ENCODE peak calls at places on chromosome 17, in nine cellular contexts. One of them, this sample, is unnamed.

GRCh38 chr17:79920751-79921410 is 81.6 kb upstream of the CBX4 start:
- DNase-seq in CD4-positive, alpha-beta T cell: no peak
- DNase-seq in small intestine: no peak
- DNase-seq in substantia nigra: no peak
- DNase-seq in keratinocyte: no peak
- DNase-seq in Peyer's patch: peak; percentile 52
- DNase-seq in trophoblast cell: no peak
- DNase-seq in right cardiac atrium: peak; percentile 46
- DNase-seq in CD4-positive, alpha-beta memory T cell: no peak
- DNase-seq in this sample: no peak

GRCh38 chr17:82374626-82375331 is 3.2 kb downstream of the UTS2R start:
- DNase-seq in small intestine: no peak
- DNase-seq in right cardiac atrium: no peak
- DNase-seq in trophoblast cell: no peak
- DNase-seq in substantia nigra: no peak
- DNase-seq in keratinocyte: no peak
- DNase-seq in Peyer's patch: no peak
- DNase-seq in CD4-positive, alpha-beta memory T cell: no peak
- DNase-seq in CD4-positive, alpha-beta T cell: no peak
- DNase-seq in this sample: no peak

GRCh38 chr17:71780596-71780995 is 340.2 kb upstream of the SOX9 start:
- DNase-seq in right cardiac atrium: no peak
- DNase-seq in Peyer's patch: no peak
- DNase-seq in keratinocyte: no peak
- DNase-seq in small intestine: no peak
- DNase-seq in CD4-positive, alpha-beta T cell: no peak
- DNase-seq in CD4-positive, alpha-beta memory T cell: no peak
- DNase-seq in substantia nigra: no peak
- DNase-seq in trophoblast cell: no peak
- DNase-seq in this sample: no peak

GRCh38 chr17:83050651-83051422 is 28.6 kb upstream of the METRNL start:
- DNase-seq in substantia nigra: no peak
- DNase-seq in keratinocyte: no peak
- DNase-seq in small intestine: no peak
- DNase-seq in right cardiac atrium: peak; percentile 80
- DNase-seq in CD4-positive, alpha-beta memory T cell: no peak
- DNase-seq in trophoblast cell: no peak
- DNase-seq in Peyer's patch: peak; percentile 76
- DNase-seq in CD4-positive, alpha-beta T cell: no peak
- DNase-seq in this sample: no peak

GRCh38 chr17:80005360-80006338 is 30.0 kb downstream of the TBC1D16 start:
- DNase-seq in right cardiac atrium: no peak
- DNase-seq in Peyer's patch: no peak
- DNase-seq in small intestine: peak; percentile 43
- DNase-seq in CD4-positive, alpha-beta T cell: peak; percentile 44
- DNase-seq in substantia nigra: peak; percentile 29
- DNase-seq in keratinocyte: no peak
- DNase-seq in CD4-positive, alpha-beta memory T cell: peak; percentile 56
- DNase-seq in trophoblast cell: peak; percentile 63
- DNase-seq in this sample: no peak

GRCh38 chr17:75077490-75078096 is 10.2 kb upstream of the SLC16A5 start:
- DNase-seq in CD4-positive, alpha-beta T cell: peak; percentile 53
- DNase-seq in small intestine: peak; percentile 62
- DNase-seq in keratinocyte: no peak
- DNase-seq in trophoblast cell: peak; percentile 73
- DNase-seq in substantia nigra: peak; percentile 24
- DNase-seq in right cardiac atrium: peak; percentile 94
- DNase-seq in Peyer's patch: peak; percentile 84
- DNase-seq in CD4-positive, alpha-beta memory T cell: peak; percentile 50
- DNase-seq in this sample: no peak

GRCh38 chr17:1294157-1294717 is 14.8 kb downstream of the TRARG1 start:
- DNase-seq in small intestine: peak; percentile 76
- DNase-seq in substantia nigra: no peak
- DNase-seq in right cardiac atrium: no peak
- DNase-seq in Peyer's patch: no peak
- DNase-seq in trophoblast cell: no peak
- DNase-seq in CD4-positive, alpha-beta T cell: peak; percentile 82
- DNase-seq in keratinocyte: no peak
- DNase-seq in CD4-positive, alpha-beta memory T cell: peak; percentile 95
- DNase-seq in this sample: no peak

GRCh38 chr17:21352981-21353265 is 23.2 kb upstream of the KCNJ12 start:
- DNase-seq in Peyer's patch: peak; percentile 37
- DNase-seq in substantia nigra: no peak
- DNase-seq in right cardiac atrium: no peak
- DNase-seq in CD4-positive, alpha-beta T cell: no peak
- DNase-seq in trophoblast cell: no peak
- DNase-seq in CD4-positive, alpha-beta memory T cell: no peak
- DNase-seq in small intestine: no peak
- DNase-seq in keratinocyte: no peak
- DNase-seq in this sample: no peak

GRCh38 chr17:50289268-50289667 is 15.0 kb downstream of the TMEM92 start:
- DNase-seq in small intestine: no peak
- DNase-seq in Peyer's patch: no peak
- DNase-seq in CD4-positive, alpha-beta memory T cell: no peak
- DNase-seq in keratinocyte: no peak
- DNase-seq in CD4-positive, alpha-beta T cell: no peak
- DNase-seq in substantia nigra: peak; percentile 6
- DNase-seq in trophoblast cell: no peak
- DNase-seq in right cardiac atrium: no peak
- DNase-seq in this sample: no peak

GRCh38 chr17:50292465-50292864 is 18.2 kb downstream of the TMEM92 start:
- DNase-seq in substantia nigra: no peak
- DNase-seq in right cardiac atrium: no peak
- DNase-seq in keratinocyte: no peak
- DNase-seq in CD4-positive, alpha-beta memory T cell: no peak
- DNase-seq in trophoblast cell: no peak
- DNase-seq in Peyer's patch: no peak
- DNase-seq in CD4-positive, alpha-beta T cell: no peak
- DNase-seq in small intestine: no peak
- DNase-seq in this sample: no peak

GRCh38 chr17:50290074-50290702 is 15.9 kb downstream of the TMEM92 start:
- DNase-seq in CD4-positive, alpha-beta T cell: no peak
- DNase-seq in CD4-positive, alpha-beta memory T cell: no peak
- DNase-seq in substantia nigra: peak; percentile 50
- DNase-seq in keratinocyte: peak; percentile 55
- DNase-seq in trophoblast cell: peak; percentile 55
- DNase-seq in small intestine: peak; percentile 33
- DNase-seq in right cardiac atrium: peak; percentile 90
- DNase-seq in Peyer's patch: no peak
- DNase-seq in this sample: peak; percentile 91

GRCh38 chr17:50285941-50286340 is 11.7 kb downstream of the TMEM92 start:
- DNase-seq in trophoblast cell: no peak
- DNase-seq in Peyer's patch: no peak
- DNase-seq in right cardiac atrium: no peak
- DNase-seq in small intestine: no peak
- DNase-seq in CD4-positive, alpha-beta memory T cell: no peak
- DNase-seq in substantia nigra: no peak
- DNase-seq in keratinocyte: no peak
- DNase-seq in CD4-positive, alpha-beta T cell: no peak
- DNase-seq in this sample: no peak

DNA sequence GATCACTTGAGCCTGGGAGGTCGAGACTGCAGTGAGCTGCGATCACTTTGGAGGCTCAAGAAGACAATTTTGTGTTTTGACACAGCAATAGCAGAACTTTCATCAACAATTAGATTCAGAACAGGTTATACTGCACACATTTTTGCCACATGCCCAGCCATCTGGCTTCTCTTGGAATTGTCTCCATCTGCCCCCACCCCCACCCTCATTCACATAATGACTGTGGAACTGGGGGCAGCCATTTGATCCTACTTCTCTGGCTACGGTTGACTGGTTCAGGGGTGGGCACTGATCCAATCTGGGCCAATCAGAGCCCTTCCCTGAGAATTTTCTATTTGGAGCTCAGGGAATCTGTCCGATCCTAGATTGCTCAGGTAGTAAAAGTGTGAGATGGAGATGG is 14.0 kb downstream of the TMEM92 start:
- DNase-seq in Peyer's patch: no peak
- DNase-seq in keratinocyte: no peak
- DNase-seq in trophoblast cell: no peak
- DNase-seq in substantia nigra: no peak
- DNase-seq in small intestine: no peak
- DNase-seq in CD4-positive, alpha-beta T cell: no peak
- DNase-seq in CD4-positive, alpha-beta memory T cell: no peak
- DNase-seq in right cardiac atrium: no peak
- DNase-seq in this sample: no peak
- H3K27ac ChIP-seq in Peyer's patch: no peak overlapping the region
- H3K27ac ChIP-seq in keratinocyte: no peak overlapping the region
- H3K27ac ChIP-seq in trophoblast cell: no peak overlapping the region
- H3K27ac ChIP-seq in substantia nigra: no peak overlapping the region
- H3K27ac ChIP-seq in small intestine: peak overlapping the region; percentile 77
- H3K27ac ChIP-seq in CD4-positive, alpha-beta T cell: no peak overlapping the region
- H3K27ac ChIP-seq in CD4-positive, alpha-beta memory T cell: no peak overlapping the region
- H3K27ac ChIP-seq in right cardiac atrium: no peak overlapping the region
- H3K27ac ChIP-seq in this sample: no peak overlapping the region

GRCh38 chr17:50066995-50067394 is 11.1 kb downstream of the ITGA3 start:
- DNase-seq in small intestine: no peak
- DNase-seq in substantia nigra: no peak
- DNase-seq in keratinocyte: no peak
- DNase-seq in right cardiac atrium: no peak
- DNase-seq in CD4-positive, alpha-beta T cell: no peak
- DNase-seq in trophoblast cell: no peak
- DNase-seq in Peyer's patch: no peak
- DNase-seq in CD4-positive, alpha-beta memory T cell: peak; percentile 20
- DNase-seq in this sample: no peak

GRCh38 chr17:50064253-50064991 is 8.5 kb downstream of the ITGA3 start:
- DNase-seq in keratinocyte: no peak
- DNase-seq in CD4-positive, alpha-beta T cell: no peak
- DNase-seq in small intestine: no peak
- DNase-seq in CD4-positive, alpha-beta memory T cell: peak; percentile 4
- DNase-seq in substantia nigra: no peak
- DNase-seq in Peyer's patch: no peak
- DNase-seq in trophoblast cell: peak; percentile 86
- DNase-seq in right cardiac atrium: peak; percentile 66
- DNase-seq in this sample: peak; percentile 77

GRCh38 chr17:50063516-50064252 is 7.8 kb downstream of the ITGA3 start:
- DNase-seq in CD4-positive, alpha-beta T cell: no peak
- DNase-seq in CD4-positive, alpha-beta memory T cell: peak; percentile 9
- DNase-seq in right cardiac atrium: no peak
- DNase-seq in trophoblast cell: peak; percentile 79
- DNase-seq in substantia nigra: no peak
- DNase-seq in keratinocyte: no peak
- DNase-seq in small intestine: no peak
- DNase-seq in Peyer's patch: no peak
- DNase-seq in this sample: no peak

GRCh38 chr17:50062323-50063243 is 6.7 kb downstream of the ITGA3 start:
- DNase-seq in small intestine: peak; percentile 89
- DNase-seq in right cardiac atrium: peak; percentile 90
- DNase-seq in substantia nigra: peak; percentile 57
- DNase-seq in CD4-positive, alpha-beta memory T cell: no peak
- DNase-seq in Peyer's patch: peak; percentile 79
- DNase-seq in CD4-positive, alpha-beta T cell: no peak
- DNase-seq in keratinocyte: peak; percentile 100
- DNase-seq in trophoblast cell: peak; percentile 67
- DNase-seq in this sample: peak; percentile 98

DNA sequence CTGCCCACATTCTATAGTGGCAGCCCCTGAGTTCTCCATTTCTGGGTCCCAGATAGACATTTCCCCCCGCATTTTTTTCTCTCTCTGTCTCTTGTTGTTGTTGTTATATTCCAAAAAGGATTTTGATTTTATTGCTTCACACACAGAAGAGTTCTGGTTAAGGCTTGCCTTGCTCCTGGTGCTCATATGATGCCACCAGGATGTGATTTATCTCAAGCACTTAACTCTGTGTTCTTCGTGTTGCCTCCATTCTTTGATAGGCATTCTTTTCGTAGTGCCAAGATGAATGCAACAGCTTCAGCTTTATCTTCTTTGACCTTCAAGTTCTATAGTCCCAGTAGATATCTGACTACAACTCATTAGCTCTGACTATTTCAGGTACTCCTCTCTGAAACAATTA is 9.1 kb downstream of the ITGA3 start:
- DNase-seq in right cardiac atrium: no peak
- DNase-seq in CD4-positive, alpha-beta T cell: no peak
- DNase-seq in CD4-positive, alpha-beta memory T cell: no peak
- DNase-seq in substantia nigra: no peak
- DNase-seq in keratinocyte: no peak
- DNase-seq in Peyer's patch: no peak
- DNase-seq in small intestine: no peak
- DNase-seq in trophoblast cell: no peak
- DNase-seq in this sample: no peak
- H3K27ac ChIP-seq in right cardiac atrium: peak overlapping the region; percentile 62
- H3K27ac ChIP-seq in CD4-positive, alpha-beta T cell: no peak overlapping the region
- H3K27ac ChIP-seq in CD4-positive, alpha-beta memory T cell: no peak overlapping the region
- H3K27ac ChIP-seq in substantia nigra: no peak overlapping the region
- H3K27ac ChIP-seq in keratinocyte: peak overlapping the region; percentile 95
- H3K27ac ChIP-seq in Peyer's patch: no peak overlapping the region
- H3K27ac ChIP-seq in small intestine: peak overlapping the region; percentile 80
- H3K27ac ChIP-seq in trophoblast cell: peak overlapping the region; percentile 21
- H3K27ac ChIP-seq in this sample: peak overlapping the region; percentile 100

DNA sequence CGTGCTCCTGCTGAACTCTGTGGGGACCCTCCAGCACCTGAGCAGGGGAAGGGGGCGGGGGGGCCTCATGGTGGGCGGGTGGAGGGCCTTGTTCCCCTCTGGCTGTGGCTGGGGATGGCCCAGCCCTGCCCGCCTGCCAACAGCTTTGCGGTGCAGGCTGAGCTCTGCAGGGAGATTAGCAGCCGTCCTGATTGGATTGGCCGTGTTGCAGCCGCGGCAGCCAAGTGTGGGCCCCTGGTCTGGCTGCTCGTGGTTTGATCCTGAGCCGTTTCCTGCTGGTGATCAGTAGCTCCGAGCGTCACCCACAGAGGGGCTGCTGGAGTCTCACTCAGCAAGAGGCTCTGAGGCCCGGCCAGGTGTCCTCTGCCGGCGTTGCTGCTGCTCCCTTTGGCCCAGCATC is 32.4 kb downstream of the BAIAP2 start:
- DNase-seq in CD4-positive, alpha-beta T cell: no peak
- DNase-seq in trophoblast cell: no peak
- DNase-seq in substantia nigra: no peak
- DNase-seq in right cardiac atrium: peak; percentile 60
- DNase-seq in Peyer's patch: no peak
- DNase-seq in keratinocyte: no peak
- DNase-seq in small intestine: no peak
- DNase-seq in CD4-positive, alpha-beta memory T cell: no peak
- DNase-seq in this sample: no peak
- H3K27ac ChIP-seq in CD4-positive, alpha-beta T cell: no peak overlapping the region
- H3K27ac ChIP-seq in trophoblast cell: no peak overlapping the region
- H3K27ac ChIP-seq in substantia nigra: no peak overlapping the region
- H3K27ac ChIP-seq in right cardiac atrium: no peak overlapping the region
- H3K27ac ChIP-seq in Peyer's patch: no peak overlapping the region
- H3K27ac ChIP-seq in keratinocyte: no peak overlapping the region
- H3K27ac ChIP-seq in small intestine: no peak overlapping the region
- H3K27ac ChIP-seq in CD4-positive, alpha-beta memory T cell: no peak overlapping the region
- H3K27ac ChIP-seq in this sample: no peak overlapping the region

DNA sequence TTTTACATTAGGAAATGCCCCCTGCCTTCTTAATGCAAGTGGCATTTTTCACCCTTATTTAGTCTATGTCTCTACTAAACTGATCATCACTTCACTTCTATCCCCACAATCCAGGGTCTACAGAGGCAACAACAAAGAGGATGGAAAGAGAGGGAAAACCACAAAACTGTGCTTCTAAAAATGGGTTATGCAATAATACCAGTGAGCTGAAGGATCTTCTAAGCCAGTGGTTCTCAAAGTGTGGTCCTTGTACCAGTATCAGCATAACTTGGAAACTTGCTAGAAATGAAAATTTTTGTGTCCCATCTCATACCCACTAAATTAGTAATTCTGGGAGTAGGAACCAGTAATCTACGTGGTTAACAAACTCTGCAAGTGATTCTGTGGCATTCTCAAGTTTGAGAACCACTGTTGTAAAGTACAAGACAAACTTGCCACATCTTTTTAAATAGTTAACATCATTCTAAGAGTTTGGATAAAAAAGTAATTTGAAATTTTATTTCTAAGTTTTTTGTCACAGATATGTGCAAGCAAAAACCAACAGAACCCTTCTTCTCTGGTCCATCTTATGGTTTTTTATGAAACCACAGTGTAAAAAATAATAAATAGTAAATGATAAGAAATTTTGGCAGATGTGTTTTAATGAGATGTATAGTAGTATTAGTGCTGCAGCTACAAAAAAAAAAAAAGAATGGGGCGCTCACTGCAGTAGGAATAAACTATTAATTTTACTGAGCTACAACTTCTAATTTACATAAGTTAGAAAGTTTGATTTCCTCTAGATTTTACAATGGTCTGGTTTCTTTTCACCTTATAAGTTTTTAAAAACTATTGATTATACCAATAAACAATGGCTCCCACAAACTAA is 16.2 kb downstream of the CDC27 start:
- DNase-seq in small intestine: no peak
- DNase-seq in substantia nigra: no peak
- DNase-seq in CD4-positive, alpha-beta T cell: no peak
- DNase-seq in right cardiac atrium: no peak
- DNase-seq in trophoblast cell: no peak
- DNase-seq in Peyer's patch: no peak
- DNase-seq in CD4-positive, alpha-beta memory T cell: no peak
- DNase-seq in keratinocyte: no peak
- DNase-seq in this sample: no peak
- H3K27ac ChIP-seq in small intestine: no peak overlapping the region
- H3K27ac ChIP-seq in substantia nigra: no peak overlapping the region
- H3K27ac ChIP-seq in CD4-positive, alpha-beta T cell: no peak overlapping the region
- H3K27ac ChIP-seq in right cardiac atrium: no peak overlapping the region
- H3K27ac ChIP-seq in trophoblast cell: no peak overlapping the region
- H3K27ac ChIP-seq in Peyer's patch: no peak overlapping the region
- H3K27ac ChIP-seq in CD4-positive, alpha-beta memory T cell: no peak overlapping the region
- H3K27ac ChIP-seq in keratinocyte: no peak overlapping the region
- H3K27ac ChIP-seq in this sample: no peak overlapping the region

This sample was measured in epithelial cell of prostate.